ENCODE peak calls at places on chromosomes 6 and 20, in seven cellular contexts. One of them, this sample, is unnamed.

GRCh38 chr20:53926428-53927028 is 143.9 kb downstream of the BCAS1 start:
- DNase-seq in activated T-cell treated with anti-CD3 and anti-CD28 coated beads, Interleukin-2, amount 50 U/mL, for 4 hours: no peak
- DNase-seq in lung: no peak
- DNase-seq in bronchial epithelial cell: peak
- DNase-seq in NCI-H1436: peak
- DNase-seq in endothelial cell: no peak
- DNase-seq in AG09309: peak
- DNase-seq in this sample: peak

GRCh38 chr20:33394718-33395117 is 6.6 kb downstream of the CDK5RAP1 start:
- DNase-seq in activated T-cell treated with anti-CD3 and anti-CD28 coated beads, Interleukin-2, amount 50 U/mL, for 4 hours: no peak
- DNase-seq in lung: no peak
- DNase-seq in bronchial epithelial cell: no peak
- DNase-seq in NCI-H1436: no peak
- DNase-seq in endothelial cell: no peak
- DNase-seq in AG09309: no peak
- DNase-seq in this sample: no peak

GRCh38 chr20:45407067-45407745 is 883 bp upstream of the DBNDD2 start:
- DNase-seq in activated T-cell treated with anti-CD3 and anti-CD28 coated beads, Interleukin-2, amount 50 U/mL, for 4 hours: no peak
- DNase-seq in lung: no peak
- DNase-seq in bronchial epithelial cell: peak
- DNase-seq in NCI-H1436: no peak
- DNase-seq in endothelial cell: peak
- DNase-seq in AG09309: no peak
- DNase-seq in this sample: peak

GRCh38 chr20:44092551-44093248 is 94.3 kb downstream of the JPH2 start:
- DNase-seq in activated T-cell treated with anti-CD3 and anti-CD28 coated beads, Interleukin-2, amount 50 U/mL, for 4 hours: no peak
- DNase-seq in lung: no peak
- DNase-seq in bronchial epithelial cell: peak
- DNase-seq in NCI-H1436: peak
- DNase-seq in endothelial cell: peak
- DNase-seq in AG09309: no peak
- DNase-seq in this sample: peak

GRCh38 chr6:168222261-168222660 is 97.3 kb downstream of the DACT2 start:
- DNase-seq in activated T-cell treated with anti-CD3 and anti-CD28 coated beads, Interleukin-2, amount 50 U/mL, for 4 hours: no peak
- DNase-seq in lung: no peak
- DNase-seq in bronchial epithelial cell: no peak
- DNase-seq in NCI-H1436: no peak
- DNase-seq in endothelial cell: no peak
- DNase-seq in AG09309: no peak
- DNase-seq in this sample: no peak

GRCh38 chr6:113719545-113719944 is 137.6 kb upstream of the MARCKS start:
- DNase-seq in activated T-cell treated with anti-CD3 and anti-CD28 coated beads, Interleukin-2, amount 50 U/mL, for 4 hours: no peak
- DNase-seq in lung: no peak
- DNase-seq in bronchial epithelial cell: peak
- DNase-seq in NCI-H1436: no peak
- DNase-seq in endothelial cell: no peak
- DNase-seq in AG09309: no peak
- DNase-seq in this sample: no peak

GRCh38 chr6:159981171-159981571 is 12.3 kb downstream of the IGF2R start:
- DNase-seq in activated T-cell treated with anti-CD3 and anti-CD28 coated beads, Interleukin-2, amount 50 U/mL, for 4 hours: no peak
- DNase-seq in lung: no peak
- DNase-seq in bronchial epithelial cell: no peak
- DNase-seq in NCI-H1436: no peak
- DNase-seq in endothelial cell: no peak
- DNase-seq in AG09309: no peak
- DNase-seq in this sample: no peak

GRCh38 chr6:107124934-107125348 is 9.6 kb upstream of the BEND3 start:
- DNase-seq in activated T-cell treated with anti-CD3 and anti-CD28 coated beads, Interleukin-2, amount 50 U/mL, for 4 hours: no peak
- DNase-seq in lung: no peak
- DNase-seq in bronchial epithelial cell: no peak
- DNase-seq in NCI-H1436: peak
- DNase-seq in endothelial cell: no peak
- DNase-seq in AG09309: no peak
- DNase-seq in this sample: peak

GRCh38 chr6:168885196-168885595 is 368.4 kb downstream of the THBS2 start:
- DNase-seq in activated T-cell treated with anti-CD3 and anti-CD28 coated beads, Interleukin-2, amount 50 U/mL, for 4 hours: no peak
- DNase-seq in lung: no peak
- DNase-seq in bronchial epithelial cell: no peak
- DNase-seq in NCI-H1436: no peak
- DNase-seq in endothelial cell: no peak
- DNase-seq in AG09309: no peak
- DNase-seq in this sample: no peak

GRCh38 chr6:53888931-53889330 is 94.1 kb downstream of the LRRC1 start:
- DNase-seq in activated T-cell treated with anti-CD3 and anti-CD28 coated beads, Interleukin-2, amount 50 U/mL, for 4 hours: no peak
- DNase-seq in lung: no peak
- DNase-seq in bronchial epithelial cell: peak
- DNase-seq in NCI-H1436: no peak
- DNase-seq in endothelial cell: no peak
- DNase-seq in AG09309: peak
- DNase-seq in this sample: no peak

GRCh38 chr6:163137036-163137435 is 277.5 kb upstream of the QKI start:
- DNase-seq in activated T-cell treated with anti-CD3 and anti-CD28 coated beads, Interleukin-2, amount 50 U/mL, for 4 hours: no peak
- DNase-seq in lung: no peak
- DNase-seq in bronchial epithelial cell: no peak
- DNase-seq in NCI-H1436: no peak
- DNase-seq in endothelial cell: no peak
- DNase-seq in AG09309: no peak
- DNase-seq in this sample: no peak

GRCh38 chr6:108661430-108661829 is 100.7 kb downstream of the FOXO3 start:
- DNase-seq in activated T-cell treated with anti-CD3 and anti-CD28 coated beads, Interleukin-2, amount 50 U/mL, for 4 hours: no peak
- DNase-seq in lung: no peak
- DNase-seq in bronchial epithelial cell: peak
- DNase-seq in NCI-H1436: no peak
- DNase-seq in endothelial cell: no peak
- DNase-seq in AG09309: no peak
- DNase-seq in this sample: no peak

GRCh38 chr20:24891546-24892393 is 57.3 kb upstream of the CST7 start:
- DNase-seq in activated T-cell treated with anti-CD3 and anti-CD28 coated beads, Interleukin-2, amount 50 U/mL, for 4 hours: no peak
- DNase-seq in lung: peak
- DNase-seq in bronchial epithelial cell: no peak
- DNase-seq in NCI-H1436: no peak
- DNase-seq in endothelial cell: no peak
- DNase-seq in AG09309: no peak
- DNase-seq in this sample: peak

GRCh38 chr6:138814179-138814834 is 18.4 kb downstream of the ECT2L start:
- DNase-seq in activated T-cell treated with anti-CD3 and anti-CD28 coated beads, Interleukin-2, amount 50 U/mL, for 4 hours: no peak
- DNase-seq in lung: no peak
- DNase-seq in bronchial epithelial cell: peak
- DNase-seq in NCI-H1436: peak
- DNase-seq in endothelial cell: no peak
- DNase-seq in AG09309: no peak
- DNase-seq in this sample: no peak

GRCh38 chr6:1016329-1017302 is 295.3 kb upstream of the FOXQ1 start:
- DNase-seq in activated T-cell treated with anti-CD3 and anti-CD28 coated beads, Interleukin-2, amount 50 U/mL, for 4 hours: no peak
- DNase-seq in lung: no peak
- DNase-seq in bronchial epithelial cell: no peak
- DNase-seq in NCI-H1436: no peak
- DNase-seq in endothelial cell: no peak
- DNase-seq in AG09309: no peak
- DNase-seq in this sample: no peak

GRCh38 chr6:5457036-5457435 is 195.7 kb downstream of the FARS2 start:
- DNase-seq in activated T-cell treated with anti-CD3 and anti-CD28 coated beads, Interleukin-2, amount 50 U/mL, for 4 hours: no peak
- DNase-seq in lung: no peak
- DNase-seq in bronchial epithelial cell: peak
- DNase-seq in NCI-H1436: no peak
- DNase-seq in endothelial cell: no peak
- DNase-seq in AG09309: no peak
- DNase-seq in this sample: no peak

GRCh38 chr6:37926661-37927060 is 107.1 kb downstream of the ZFAND3 start:
- DNase-seq in activated T-cell treated with anti-CD3 and anti-CD28 coated beads, Interleukin-2, amount 50 U/mL, for 4 hours: no peak
- DNase-seq in lung: no peak
- DNase-seq in bronchial epithelial cell: no peak
- DNase-seq in NCI-H1436: no peak
- DNase-seq in endothelial cell: no peak
- DNase-seq in AG09309: no peak
- DNase-seq in this sample: no peak

GRCh38 chr6:71419217-71419953 is 130.8 kb downstream of the OGFRL1 start:
- DNase-seq in activated T-cell treated with anti-CD3 and anti-CD28 coated beads, Interleukin-2, amount 50 U/mL, for 4 hours: no peak
- DNase-seq in lung: no peak
- DNase-seq in bronchial epithelial cell: no peak
- DNase-seq in NCI-H1436: no peak
- DNase-seq in endothelial cell: no peak
- DNase-seq in AG09309: no peak
- DNase-seq in this sample: no peak

GRCh38 chr6:89073014-89073620 is 7.4 kb upstream of the PNRC1 start:
- DNase-seq in activated T-cell treated with anti-CD3 and anti-CD28 coated beads, Interleukin-2, amount 50 U/mL, for 4 hours: no peak
- DNase-seq in lung: no peak
- DNase-seq in bronchial epithelial cell: no peak
- DNase-seq in NCI-H1436: no peak
- DNase-seq in endothelial cell: no peak
- DNase-seq in AG09309: no peak
- DNase-seq in this sample: no peak

GRCh38 chr20:40442181-40442963 is 246.7 kb downstream of the MAFB start:
- DNase-seq in activated T-cell treated with anti-CD3 and anti-CD28 coated beads, Interleukin-2, amount 50 U/mL, for 4 hours: no peak
- DNase-seq in lung: no peak
- DNase-seq in bronchial epithelial cell: peak
- DNase-seq in NCI-H1436: no peak
- DNase-seq in endothelial cell: no peak
- DNase-seq in AG09309: no peak
- DNase-seq in this sample: no peak

GRCh38 chr20:53996584-53997486 is 73.6 kb downstream of the BCAS1 start:
- DNase-seq in activated T-cell treated with anti-CD3 and anti-CD28 coated beads, Interleukin-2, amount 50 U/mL, for 4 hours: no peak
- DNase-seq in lung: no peak
- DNase-seq in bronchial epithelial cell: no peak
- DNase-seq in NCI-H1436: no peak
- DNase-seq in endothelial cell: no peak
- DNase-seq in AG09309: no peak
- DNase-seq in this sample: no peak